ENCODE peak calls at places on chromosomes 4 and X, in seven cellular contexts. D is NCI-H510A treated with DMSO at 0.1 percent for 48 hours; N is lower lobe of right lung; H is stimulated activated naive CD8-positive, alpha-beta T cell treated with anti-CD3 and anti-CD28 coated beads, Interleukin-15, Interleukin-2, amounts not matched to agents 100 U/mL and 50 U/mL, for 24 hours; T is NCI-H82; R is T-helper 17 cell; V is stimulated activated CD8-positive, alpha-beta memory T cell treated with anti-CD3 and anti-CD28 coated beads, Interleukin-2, amount 100 ng/mL, for 1 hour. C is an unnamed sample.

GRCh38 chr4:125727931-125728330 is 413.2 kb downstream of the FAT4 start:
- DNase-seq in D (no peak), N (no peak), H (no peak), T (no peak), R (no peak), V (no peak), C (no peak)

GRCh38 chr4:38080061-38080531 is 119.9 kb downstream of the PTTG2 start:
- DNase-seq in D (no peak), N (no peak), H (no peak), T (no peak), R (no peak), V (no peak), C (no peak)

GRCh38 chr4:4598851-4599411 is 57.1 kb upstream of the STX18 start:
- DNase-seq in D (no peak), N (no peak), H (no peak), T (no peak), R (no peak), V (no peak), C (no peak)

GRCh38 chr4:116400480-116400879 is 684.9 kb downstream of the TRAM1L1 start:
- DNase-seq in D (no peak), N (no peak), H (no peak), T (no peak), R (no peak), V (no peak), C (no peak)

GRCh38 chrX:52979993-52980392 is 21.7 kb upstream of the FAM156A start:
- DNase-seq in D (no peak), N (no peak), H (no peak), T (no peak), R (no peak), V (no peak), C (no peak)

GRCh38 chr4:158068063-158068462 is 104.8 kb downstream of the GASK1B start:
- DNase-seq in D (no peak), N (no peak), H (no peak), T (no peak), R (no peak), V (no peak), C (no peak)

GRCh38 chr4:95219109-95219508 is 329.7 kb downstream of the UNC5C start:
- DNase-seq in D (no peak), N (no peak), H (no peak), T (no peak), R (no peak), V (no peak), C (no peak)

GRCh38 chr4:140617494-140618060 is 48.8 kb upstream of the UCP1 start:
- DNase-seq in D (no peak), N (no peak), H (no peak), T (no peak), R (no peak), V (no peak), C (no peak)

GRCh38 chrX:3244955-3245354 is 101.5 kb downstream of the MXRA5 start:
- DNase-seq in D (peak), N (no peak), H (no peak), T (no peak), R (no peak), V (no peak), C (no peak)

GRCh38 chr4:72022553-72022952 is 9.2 kb upstream of the NPFFR2 start:
- DNase-seq in D (no peak), N (no peak), H (no peak), T (no peak), R (no peak), V (no peak), C (no peak)

GRCh38 chr4:153244969-153245368 is 40.7 kb downstream of the TRIM2 start:
- DNase-seq in D (no peak), N (no peak), H (no peak), T (no peak), R (no peak), V (no peak), C (no peak)

GRCh38 chr4:185143596-185143969 is 517 bp downstream of the SLC25A4 start:
- DNase-seq in D (peak), N (peak), H (peak), T (peak), R (no peak), V (no peak), C (no peak)

GRCh38 chr4:187666634-187667033 is 328.9 kb upstream of the ZFP42 start:
- DNase-seq in D (no peak), N (no peak), H (no peak), T (no peak), R (no peak), V (no peak), C (no peak)

GRCh38 chrX:130174051-130174704 is 2.4 kb downstream of the RAB33A start:
- DNase-seq in D (no peak), N (no peak), H (no peak), T (no peak), R (no peak), V (no peak), C (no peak)

GRCh38 chrX:154505726-154506125 is 10.3 kb downstream of the FAM3A start:
- DNase-seq in D (no peak), N (no peak), H (no peak), T (no peak), R (no peak), V (no peak), C (no peak)

GRCh38 chr4:177220376-177220775 is 89.3 kb upstream of the NEIL3 start:
- DNase-seq in D (no peak), N (no peak), H (no peak), T (no peak), R (no peak), V (no peak), C (no peak)

GRCh38 chrX:153643431-153644351 is 3.3 kb upstream of the DUSP9 start:
- DNase-seq in D (no peak), N (no peak), H (no peak), T (peak), R (no peak), V (no peak), C (no peak)

GRCh38 chrX:154731203-154731602 is 19.7 kb downstream of the GAB3 start:
- DNase-seq in D (no peak), N (no peak), H (no peak), T (no peak), R (no peak), V (no peak), C (peak)

GRCh38 chrX:69015156-69015555 is 150.1 kb downstream of the PJA1 start:
- DNase-seq in D (no peak), N (no peak), H (no peak), T (no peak), R (no peak), V (no peak), C (no peak)

GRCh38 chrX:101595739-101596419 is 21.9 kb downstream of the ARMCX6 start:
- DNase-seq in D (peak), N (no peak), H (peak), T (peak), R (peak), V (no peak), C (no peak)

GRCh38 chr4:26624042-26624441 is 40.2 kb downstream of the TBC1D19 start:
- DNase-seq in D (no peak), N (no peak), H (no peak), T (no peak), R (no peak), V (no peak), C (no peak)